ENCODE peak calls at places on chromosomes 1 and 21, in nine cellular contexts. One of them, this sample, is unnamed.

GRCh38 chr1:116804736-116805135 is 50.5 kb downstream of the CD2 start:
- DNase-seq in fibroblast of mammary gland: no peak
- DNase-seq in OCI-LY7: no peak
- DNase-seq in skeletal muscle cell: no peak
- DNase-seq in Panc1: no peak
- DNase-seq in NT2/D1: no peak
- DNase-seq in dorsolateral prefrontal cortex: no peak
- DNase-seq in AG10803: no peak
- DNase-seq in left lung: no peak
- DNase-seq in this sample: no peak

GRCh38 chr1:25485536-25486235 is 55.0 kb downstream of the MACO1 start:
- DNase-seq in fibroblast of mammary gland: no peak
- DNase-seq in OCI-LY7: peak
- DNase-seq in skeletal muscle cell: no peak
- DNase-seq in Panc1: no peak
- DNase-seq in NT2/D1: no peak
- DNase-seq in dorsolateral prefrontal cortex: no peak
- DNase-seq in AG10803: no peak
- DNase-seq in left lung: no peak
- DNase-seq in this sample: no peak

GRCh38 chr1:18175530-18176377 is 68.2 kb downstream of the IGSF21 start:
- DNase-seq in fibroblast of mammary gland: no peak
- DNase-seq in OCI-LY7: no peak
- DNase-seq in skeletal muscle cell: no peak
- DNase-seq in Panc1: no peak
- DNase-seq in NT2/D1: no peak
- DNase-seq in dorsolateral prefrontal cortex: no peak
- DNase-seq in AG10803: no peak
- DNase-seq in left lung: no peak
- DNase-seq in this sample: no peak

GRCh38 chr1:175338447-175339135 is 146.0 kb upstream of the KIAA0040 start:
- DNase-seq in fibroblast of mammary gland: no peak
- DNase-seq in OCI-LY7: peak
- DNase-seq in skeletal muscle cell: no peak
- DNase-seq in Panc1: no peak
- DNase-seq in NT2/D1: peak
- DNase-seq in dorsolateral prefrontal cortex: no peak
- DNase-seq in AG10803: no peak
- DNase-seq in left lung: no peak
- DNase-seq in this sample: peak

GRCh38 chr1:1531947-1532346 is 8.5 kb downstream of the TMEM240 start:
- DNase-seq in fibroblast of mammary gland: no peak
- DNase-seq in OCI-LY7: no peak
- DNase-seq in skeletal muscle cell: no peak
- DNase-seq in Panc1: no peak
- DNase-seq in NT2/D1: no peak
- DNase-seq in dorsolateral prefrontal cortex: no peak
- DNase-seq in AG10803: no peak
- DNase-seq in left lung: no peak
- DNase-seq in this sample: no peak

GRCh38 chr1:205354259-205354904 is 2.3 kb downstream of the KLHDC8A start:
- DNase-seq in fibroblast of mammary gland: peak
- DNase-seq in OCI-LY7: peak
- DNase-seq in skeletal muscle cell: no peak
- DNase-seq in Panc1: peak
- DNase-seq in NT2/D1: peak
- DNase-seq in dorsolateral prefrontal cortex: peak
- DNase-seq in AG10803: peak
- DNase-seq in left lung: no peak
- DNase-seq in this sample: peak

GRCh38 chr21:43333301-43334062 is 93.4 kb downstream of the SIK1 start:
- DNase-seq in fibroblast of mammary gland: peak
- DNase-seq in OCI-LY7: no peak
- DNase-seq in skeletal muscle cell: peak
- DNase-seq in Panc1: no peak
- DNase-seq in NT2/D1: peak
- DNase-seq in dorsolateral prefrontal cortex: no peak
- DNase-seq in AG10803: peak
- DNase-seq in left lung: peak
- DNase-seq in this sample: no peak

GRCh38 chr21:42746593-42747266 is 93.3 kb downstream of the PDE9A start:
- DNase-seq in fibroblast of mammary gland: no peak
- DNase-seq in OCI-LY7: peak
- DNase-seq in skeletal muscle cell: no peak
- DNase-seq in Panc1: no peak
- DNase-seq in NT2/D1: no peak
- DNase-seq in dorsolateral prefrontal cortex: no peak
- DNase-seq in AG10803: no peak
- DNase-seq in left lung: peak
- DNase-seq in this sample: no peak

GRCh38 chr1:198700396-198700795 is 61.6 kb downstream of the PTPRC start:
- DNase-seq in fibroblast of mammary gland: no peak
- DNase-seq in OCI-LY7: no peak
- DNase-seq in skeletal muscle cell: no peak
- DNase-seq in Panc1: no peak
- DNase-seq in NT2/D1: no peak
- DNase-seq in dorsolateral prefrontal cortex: no peak
- DNase-seq in AG10803: peak
- DNase-seq in left lung: no peak
- DNase-seq in this sample: no peak

GRCh38 chr1:232984577-232985425 is 34.4 kb downstream of the NTPCR start:
- DNase-seq in fibroblast of mammary gland: no peak
- DNase-seq in OCI-LY7: no peak
- DNase-seq in skeletal muscle cell: no peak
- DNase-seq in Panc1: no peak
- DNase-seq in NT2/D1: no peak
- DNase-seq in dorsolateral prefrontal cortex: peak
- DNase-seq in AG10803: no peak
- DNase-seq in left lung: no peak
- DNase-seq in this sample: no peak

DNA sequence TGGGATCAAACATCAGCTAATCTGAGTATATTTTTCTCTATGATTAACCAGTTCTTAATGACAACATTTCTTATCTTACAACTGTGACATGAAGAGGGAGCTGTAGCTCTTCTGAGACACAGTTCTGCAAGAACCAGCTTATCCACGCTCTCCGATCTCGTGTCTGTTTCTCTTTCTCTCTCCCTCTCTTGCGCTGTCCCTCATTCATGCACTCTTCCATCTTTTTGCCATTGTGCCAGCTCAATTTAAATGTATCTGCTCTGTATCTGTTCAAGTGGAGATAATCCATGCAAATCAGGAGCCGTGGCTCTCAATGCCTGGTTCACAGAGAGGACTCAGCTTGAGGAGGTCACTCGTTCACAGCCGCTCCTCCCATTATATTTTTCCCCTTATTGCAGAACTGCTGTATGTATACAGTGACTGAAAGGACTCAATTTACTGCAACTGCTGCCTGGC is 494.7 kb upstream of the ADGRL2 start:
- DNase-seq in fibroblast of mammary gland: peak
- DNase-seq in OCI-LY7: no peak
- DNase-seq in skeletal muscle cell: peak
- DNase-seq in Panc1: peak
- DNase-seq in NT2/D1: no peak
- DNase-seq in dorsolateral prefrontal cortex: no peak
- DNase-seq in AG10803: peak
- DNase-seq in left lung: no peak
- DNase-seq in this sample: peak
- H3K4me3 ChIP-seq in fibroblast of mammary gland: peak
- H3K4me3 ChIP-seq in OCI-LY7: no peak
- H3K4me3 ChIP-seq in skeletal muscle cell: peak
- H3K4me3 ChIP-seq in Panc1: peak
- H3K4me3 ChIP-seq in NT2/D1: peak
- H3K4me3 ChIP-seq in dorsolateral prefrontal cortex: peak
- H3K4me3 ChIP-seq in AG10803: peak
- H3K4me3 ChIP-seq in left lung: peak
- H3K4me3 ChIP-seq in this sample: peak

DNA sequence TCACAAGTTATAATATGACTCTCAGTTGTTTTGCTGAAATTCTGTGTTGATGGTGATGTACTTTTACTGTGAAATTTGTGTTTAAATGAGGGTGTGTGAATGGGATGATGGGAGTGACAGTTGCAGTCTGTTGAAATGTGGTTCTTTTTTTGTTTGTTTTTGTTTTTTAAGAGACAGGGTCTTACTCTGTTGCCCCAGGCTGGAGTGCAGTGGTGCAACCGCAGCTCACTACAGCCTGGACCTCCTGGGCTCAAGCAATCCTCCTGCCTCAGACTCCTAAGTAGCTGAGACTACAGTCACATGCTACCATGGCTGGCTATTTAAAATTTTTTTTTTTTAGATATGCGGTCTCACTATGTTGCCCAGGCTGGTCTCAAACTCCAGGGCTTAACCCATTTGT is 7.1 kb downstream of the DDI2 start:
- DNase-seq in fibroblast of mammary gland: no peak
- DNase-seq in OCI-LY7: no peak
- DNase-seq in skeletal muscle cell: no peak
- DNase-seq in Panc1: no peak
- DNase-seq in NT2/D1: no peak
- DNase-seq in dorsolateral prefrontal cortex: no peak
- DNase-seq in AG10803: no peak
- DNase-seq in left lung: no peak
- DNase-seq in this sample: no peak
- H3K4me3 ChIP-seq in fibroblast of mammary gland: no peak
- H3K4me3 ChIP-seq in OCI-LY7: no peak
- H3K4me3 ChIP-seq in skeletal muscle cell: no peak
- H3K4me3 ChIP-seq in Panc1: no peak
- H3K4me3 ChIP-seq in NT2/D1: no peak
- H3K4me3 ChIP-seq in dorsolateral prefrontal cortex: no peak
- H3K4me3 ChIP-seq in AG10803: no peak
- H3K4me3 ChIP-seq in left lung: no peak
- H3K4me3 ChIP-seq in this sample: no peak

DNA sequence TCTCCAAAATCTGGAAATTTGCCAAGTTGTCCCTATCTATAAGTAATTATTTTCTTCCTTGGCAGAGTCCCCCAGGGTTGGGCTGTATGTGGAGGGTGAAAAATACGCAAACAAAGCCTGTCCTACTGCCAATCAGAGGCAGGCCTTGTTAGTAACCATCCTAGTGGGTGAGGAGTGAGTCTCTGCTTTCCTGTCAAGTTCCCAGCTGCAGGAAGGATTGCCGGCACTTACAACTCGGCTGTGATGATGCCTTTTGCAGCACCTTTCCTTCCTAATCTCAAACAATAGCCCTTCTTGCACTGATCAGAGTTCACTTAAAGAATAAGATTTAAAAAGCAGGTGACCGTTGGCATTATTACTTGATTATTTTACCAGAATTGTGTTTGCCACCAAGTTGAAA is 31.3 kb upstream of the FGGY start:
- DNase-seq in fibroblast of mammary gland: no peak
- DNase-seq in OCI-LY7: no peak
- DNase-seq in skeletal muscle cell: no peak
- DNase-seq in Panc1: no peak
- DNase-seq in NT2/D1: no peak
- DNase-seq in dorsolateral prefrontal cortex: no peak
- DNase-seq in AG10803: no peak
- DNase-seq in left lung: no peak
- DNase-seq in this sample: no peak
- H3K4me3 ChIP-seq in fibroblast of mammary gland: no peak
- H3K4me3 ChIP-seq in OCI-LY7: no peak
- H3K4me3 ChIP-seq in skeletal muscle cell: no peak
- H3K4me3 ChIP-seq in Panc1: no peak
- H3K4me3 ChIP-seq in NT2/D1: no peak
- H3K4me3 ChIP-seq in dorsolateral prefrontal cortex: no peak
- H3K4me3 ChIP-seq in AG10803: no peak
- H3K4me3 ChIP-seq in left lung: no peak
- H3K4me3 ChIP-seq in this sample: no peak

DNA sequence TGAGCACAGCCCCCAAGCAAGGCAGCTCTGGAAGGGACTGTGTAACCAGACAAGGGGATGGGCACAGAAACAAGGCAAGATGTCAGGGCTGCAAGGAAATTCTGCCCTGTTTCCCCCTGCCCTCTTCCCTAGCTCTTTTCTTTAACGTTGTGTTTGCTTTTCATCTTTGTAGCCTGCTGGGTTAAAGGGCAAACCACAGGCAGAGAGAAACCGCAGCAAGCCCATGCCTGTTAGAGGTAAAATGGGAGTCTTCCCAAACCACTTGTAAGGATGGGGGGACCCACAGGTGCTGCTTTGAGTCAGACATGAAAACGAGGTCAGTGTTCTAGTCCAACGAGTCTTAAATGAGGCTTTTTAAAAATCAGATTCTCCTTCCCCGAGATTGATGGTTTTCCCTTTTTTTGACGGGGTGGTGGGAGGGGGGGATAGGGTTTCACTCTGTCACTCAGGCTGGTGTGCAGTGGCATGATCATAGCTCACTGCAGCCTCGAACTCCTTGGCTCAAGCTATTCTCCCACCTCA is 13.3 kb downstream of the TGFBR3 start:
- DNase-seq in fibroblast of mammary gland: peak
- DNase-seq in OCI-LY7: no peak
- DNase-seq in skeletal muscle cell: no peak
- DNase-seq in Panc1: no peak
- DNase-seq in NT2/D1: no peak
- DNase-seq in dorsolateral prefrontal cortex: no peak
- DNase-seq in AG10803: no peak
- DNase-seq in left lung: no peak
- DNase-seq in this sample: peak
- H3K4me3 ChIP-seq in fibroblast of mammary gland: no peak
- H3K4me3 ChIP-seq in OCI-LY7: no peak
- H3K4me3 ChIP-seq in skeletal muscle cell: no peak
- H3K4me3 ChIP-seq in Panc1: peak
- H3K4me3 ChIP-seq in NT2/D1: no peak
- H3K4me3 ChIP-seq in dorsolateral prefrontal cortex: no peak
- H3K4me3 ChIP-seq in AG10803: no peak
- H3K4me3 ChIP-seq in left lung: no peak
- H3K4me3 ChIP-seq in this sample: no peak

GRCh38 chr21:44931137-44931500 is 8.7 kb upstream of the SLX9 start:
- DNase-seq in fibroblast of mammary gland: peak
- DNase-seq in OCI-LY7: peak
- DNase-seq in skeletal muscle cell: no peak
- DNase-seq in Panc1: no peak
- DNase-seq in NT2/D1: no peak
- DNase-seq in dorsolateral prefrontal cortex: no peak
- DNase-seq in AG10803: peak
- DNase-seq in left lung: no peak
- DNase-seq in this sample: peak
- H3K4me3 ChIP-seq in fibroblast of mammary gland: no peak
- H3K4me3 ChIP-seq in OCI-LY7: peak
- H3K4me3 ChIP-seq in skeletal muscle cell: no peak
- H3K4me3 ChIP-seq in Panc1: peak
- H3K4me3 ChIP-seq in NT2/D1: peak
- H3K4me3 ChIP-seq in dorsolateral prefrontal cortex: peak
- H3K4me3 ChIP-seq in AG10803: peak
- H3K4me3 ChIP-seq in left lung: peak
- H3K4me3 ChIP-seq in this sample: peak

DNA sequence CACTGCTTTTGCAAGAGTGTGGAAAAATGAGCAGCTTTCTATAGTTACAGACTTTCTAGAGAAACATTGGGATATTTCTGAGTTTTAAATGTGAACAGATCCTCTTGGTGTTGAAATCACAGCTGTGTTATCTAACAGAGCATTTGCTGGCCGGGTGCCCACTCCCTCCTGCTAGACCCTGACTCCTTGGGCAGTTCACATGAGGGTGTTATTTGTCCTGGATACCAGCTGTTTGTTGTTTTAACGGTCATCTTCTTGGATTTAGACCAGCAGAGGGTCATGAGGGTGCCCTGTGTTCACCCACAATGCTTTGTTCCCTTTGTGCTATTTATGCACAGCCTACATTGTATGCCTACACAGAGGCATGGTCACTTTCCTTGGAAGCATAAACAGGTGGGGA is 67.1 kb downstream of the CENPF start:
- DNase-seq in fibroblast of mammary gland: peak
- DNase-seq in OCI-LY7: no peak
- DNase-seq in skeletal muscle cell: peak
- DNase-seq in Panc1: no peak
- DNase-seq in NT2/D1: no peak
- DNase-seq in dorsolateral prefrontal cortex: peak
- DNase-seq in AG10803: peak
- DNase-seq in left lung: no peak
- DNase-seq in this sample: no peak
- H3K4me3 ChIP-seq in fibroblast of mammary gland: no peak
- H3K4me3 ChIP-seq in OCI-LY7: no peak
- H3K4me3 ChIP-seq in skeletal muscle cell: no peak
- H3K4me3 ChIP-seq in Panc1: no peak
- H3K4me3 ChIP-seq in NT2/D1: no peak
- H3K4me3 ChIP-seq in dorsolateral prefrontal cortex: no peak
- H3K4me3 ChIP-seq in AG10803: no peak
- H3K4me3 ChIP-seq in left lung: no peak
- H3K4me3 ChIP-seq in this sample: no peak